ENCODE peak calls at places on chromosome 1, in four cellular contexts. D, T, R and Q are unnamed samples.
A peak's percentile ranks its signal among the peaks of the same experiment; 100 is the strongest.

GRCh38 chr1:16026723-16027484 is 5.1 kb downstream of the CLCNKA start:
- DNase-seq in D (no peak), T (no peak), R (peak; percentile 79), Q (peak; percentile 38)

GRCh38 chr1:87325982-87326738 is 2.5 kb upstream of the LMO4 start:
- DNase-seq in D (peak; percentile 22), T (peak; percentile 44), R (peak; percentile 64), Q (peak; percentile 64)

GRCh38 chr1:117244306-117244705 is 33.6 kb upstream of the VTCN1 start:
- DNase-seq in D (no peak), T (no peak), R (no peak), Q (no peak)

GRCh38 chr1:231385118-231385748 is 36.9 kb downstream of the EGLN1 start:
- DNase-seq in D (no peak), T (peak; percentile 43), R (no peak), Q (no peak)

GRCh38 chr1:6235302-6235680 is 473 bp downstream of the ICMT start:
- DNase-seq in D (no peak), T (no peak), R (peak; percentile 51), Q (no peak)

GRCh38 chr1:234132799-234133198 is 228.3 kb downstream of the SLC35F3 start:
- DNase-seq in D (no peak), T (no peak), R (no peak), Q (no peak)

GRCh38 chr1:53572061-53572801 is 113.0 kb downstream of the DMRTB1 start:
- DNase-seq in D (peak; percentile 30), T (no peak), R (no peak), Q (no peak)

GRCh38 chr1:151897861-151898468 is 11.3 kb downstream of the THEM4 start:
- DNase-seq in D (no peak), T (no peak), R (no peak), Q (no peak)

GRCh38 chr1:207017615-207018559 is 14.7 kb downstream of the C1orf116 start:
- DNase-seq in D (no peak), T (no peak), R (peak; percentile 89), Q (no peak)

GRCh38 chr1:227898502-227899140 is 49.1 kb downstream of the WNT9A start:
- DNase-seq in D (no peak), T (no peak), R (no peak), Q (no peak)

GRCh38 chr1:115768549-115768948 is at the start of gene CASQ2:
- DNase-seq in D (no peak), T (no peak), R (no peak), Q (no peak)

GRCh38 chr1:184906771-184907170 is 67.5 kb downstream of the NIBAN1 start:
- DNase-seq in D (no peak), T (no peak), R (no peak), Q (no peak)

GRCh38 chr1:246934777-246935176 is 3.0 kb upstream of the AHCTF1 start:
- DNase-seq in D (no peak), T (no peak), R (no peak), Q (no peak)

GRCh38 chr1:91121366-91121765 is 99.5 kb upstream of the ZNF644 start:
- DNase-seq in D (no peak), T (peak; percentile 43), R (no peak), Q (no peak)

GRCh38 chr1:50488876-50489275 is 65.6 kb upstream of the DMRTA2 start:
- DNase-seq in D (no peak), T (no peak), R (no peak), Q (no peak)

GRCh38 chr1:218299416-218299815 is 14.3 kb downstream of the RRP15 start:
- DNase-seq in D (peak; percentile 26), T (peak; percentile 12), R (peak; percentile 78), Q (peak; percentile 36)

GRCh38 chr1:228983231-228983660 is 248.0 kb downstream of the RHOU start:
- DNase-seq in D (no peak), T (no peak), R (no peak), Q (no peak)

GRCh38 chr1:21673277-21673780 is 4.2 kb upstream of the RAP1GAP start:
- DNase-seq in D (no peak), T (no peak), R (peak; percentile 73), Q (peak; percentile 54)
- H3K4me3 ChIP-seq in D (no peak overlapping the region), T (no peak overlapping the region), R (no peak overlapping the region), Q (no peak overlapping the region)

GRCh38 chr1:20250346-20250989 is 40.2 kb upstream of the VWA5B1 start:
- DNase-seq in D (peak; percentile 27), T (peak; percentile 68), R (no peak), Q (no peak)
- TF ChIP-seq MYC in D (no peak), T (no peak), R (no peak), Q (no peak)

DNA sequence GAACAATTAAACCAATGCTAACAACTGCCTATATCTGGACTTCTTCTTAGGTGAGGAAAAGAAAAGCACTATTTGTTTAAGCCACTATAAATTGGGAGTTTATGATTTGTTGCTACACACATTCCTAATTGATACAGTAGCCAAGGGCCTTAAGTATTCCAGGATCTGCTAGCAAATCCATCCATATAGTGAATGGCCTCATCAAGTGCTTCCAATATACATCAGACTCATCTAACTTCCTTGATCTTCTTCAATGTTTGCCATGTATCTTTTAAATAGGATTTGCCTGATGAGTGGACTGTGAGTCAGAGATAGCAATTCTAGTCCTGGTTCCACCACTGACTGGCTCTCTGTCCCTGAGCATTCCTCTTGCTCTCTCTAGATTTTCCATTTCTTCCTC is 430.2 kb downstream of the OMA1 start:
- DNase-seq in D (no peak), T (no peak), R (no peak), Q (no peak)
- TF ChIP-seq MAX in D (no peak), T (no peak), R (no peak), Q (no peak)

GRCh38 chr1:54798206-54798605 is 2.9 kb downstream of the TTC22 start:
- DNase-seq in D (no peak), T (no peak), R (no peak), Q (no peak)

GRCh38 chr1:54803761-54804470 is 2.8 kb upstream of the TTC22 start:
- DNase-seq in D (no peak), T (no peak), R (no peak), Q (no peak)

GRCh38 chr1:54800041-54800898 is 853 bp downstream of the TTC22 start:
- DNase-seq in D (no peak), T (no peak), R (no peak), Q (no peak)

GRCh38 chr1:54798769-54799641 is 2.1 kb downstream of the TTC22 start:
- DNase-seq in D (no peak), T (no peak), R (no peak), Q (peak; percentile 43)

DNA sequence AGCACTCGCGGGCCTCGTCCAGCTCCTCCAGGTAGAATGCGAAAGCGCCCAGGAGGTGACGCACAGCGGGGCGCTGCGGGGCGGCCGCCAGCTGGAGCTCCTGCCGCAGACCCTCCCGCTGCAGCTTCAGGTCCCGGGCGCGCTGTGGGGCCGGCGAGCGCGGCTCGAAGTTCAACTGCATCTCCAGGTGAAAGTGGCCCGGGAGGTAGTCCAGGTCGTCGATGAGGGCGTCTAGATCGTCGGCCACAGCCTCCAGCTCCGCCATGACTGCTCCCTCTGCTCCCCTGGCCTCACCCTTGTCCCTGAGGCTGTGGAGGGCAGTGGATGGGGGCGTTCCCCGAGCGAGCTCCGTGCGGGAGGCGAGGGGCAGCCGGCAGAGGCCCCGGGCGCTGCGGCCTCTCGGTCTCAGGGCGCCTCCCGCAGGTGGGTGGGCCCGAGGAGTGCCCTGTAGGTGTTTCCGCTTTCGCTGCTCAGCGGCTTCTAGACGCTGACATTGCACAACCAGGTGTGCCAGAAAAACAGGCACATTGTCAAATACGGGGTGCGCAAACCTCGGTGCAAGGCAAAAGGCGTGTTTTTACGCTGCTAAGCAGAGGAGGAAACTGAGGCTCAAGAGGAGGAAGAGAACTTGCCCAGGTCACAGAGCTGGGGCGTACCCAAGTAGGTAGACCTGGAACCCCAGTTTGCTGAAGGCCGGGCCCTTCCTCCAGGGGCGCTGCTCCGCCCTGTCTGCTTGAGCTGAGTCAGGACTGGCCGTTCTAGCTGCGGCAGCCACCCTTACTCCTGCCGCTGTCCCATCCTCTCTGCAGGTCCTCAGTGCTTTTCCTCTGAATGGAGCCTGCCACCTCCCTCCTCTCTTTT is at the start of gene TTC22:
- DNase-seq in D (no peak), T (no peak), R (peak; percentile 68), Q (peak; percentile 60)
- H3K4me3 ChIP-seq in D (no peak within 1 kb of the TSS), T (no peak within 1 kb of the TSS), R (peak within 1 kb of the TSS; percentile 25), Q (no peak within 1 kb of the TSS)

DNA sequence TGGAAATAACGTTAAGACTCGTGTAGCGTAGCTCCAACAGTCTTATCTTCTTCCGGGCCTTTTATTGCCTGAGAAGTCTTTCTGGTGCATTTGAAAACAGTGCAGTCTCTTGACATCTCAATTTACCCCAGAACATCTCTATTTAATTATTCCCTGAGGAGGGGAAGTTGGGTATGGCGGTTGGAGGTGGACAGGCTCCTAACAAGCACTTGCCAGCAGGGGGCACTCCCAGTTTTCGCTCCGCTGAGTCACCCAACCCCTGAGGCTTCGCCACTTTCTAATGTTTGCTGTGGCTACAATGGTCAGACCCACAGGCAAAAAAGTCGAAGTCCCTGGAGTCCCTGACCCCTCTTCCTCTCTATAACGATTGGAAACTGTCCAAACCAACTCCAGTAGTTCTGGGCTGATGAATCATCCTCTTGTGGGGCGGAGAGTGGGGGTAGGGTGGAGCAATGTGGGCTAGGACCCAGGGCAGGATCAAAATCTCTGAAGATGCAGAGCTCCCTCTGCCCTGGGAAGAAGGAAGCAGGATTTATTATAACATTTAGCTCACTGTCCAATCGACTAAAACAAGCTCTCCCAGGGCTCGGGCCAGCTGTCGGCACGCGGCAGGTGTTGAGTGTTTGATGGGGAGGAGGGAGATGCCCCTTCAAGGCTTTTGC is 85.5 kb downstream of the BRINP2 start:
- DNase-seq in D (peak; percentile 33), T (peak; percentile 44), R (peak; percentile 45), Q (peak; percentile 88)
- TF ChIP-seq MYC in D (no peak), T (no peak), R (no peak), Q (no peak)

GRCh38 chr1:22788298-22788697 is 77.7 kb downstream of the EPHB2 start:
- DNase-seq in D (no peak), T (no peak), R (no peak), Q (no peak)

GRCh38 chr1:22786101-22786500 is 75.5 kb downstream of the EPHB2 start:
- DNase-seq in D (no peak), T (no peak), R (no peak), Q (no peak)

GRCh38 chr1:22784737-22785136 is 74.1 kb downstream of the EPHB2 start:
- DNase-seq in D (no peak), T (no peak), R (no peak), Q (no peak)

GRCh38 chr1:22787636-22788035 is 77.0 kb downstream of the EPHB2 start:
- DNase-seq in D (no peak), T (no peak), R (no peak), Q (no peak)

GRCh38 chr1:22786719-22787489 is 76.3 kb downstream of the EPHB2 start:
- DNase-seq in D (no peak), T (no peak), R (no peak), Q (no peak)
- TF ChIP-seq MAX in D (no peak), T (no peak), R (no peak), Q (no peak)

DNA sequence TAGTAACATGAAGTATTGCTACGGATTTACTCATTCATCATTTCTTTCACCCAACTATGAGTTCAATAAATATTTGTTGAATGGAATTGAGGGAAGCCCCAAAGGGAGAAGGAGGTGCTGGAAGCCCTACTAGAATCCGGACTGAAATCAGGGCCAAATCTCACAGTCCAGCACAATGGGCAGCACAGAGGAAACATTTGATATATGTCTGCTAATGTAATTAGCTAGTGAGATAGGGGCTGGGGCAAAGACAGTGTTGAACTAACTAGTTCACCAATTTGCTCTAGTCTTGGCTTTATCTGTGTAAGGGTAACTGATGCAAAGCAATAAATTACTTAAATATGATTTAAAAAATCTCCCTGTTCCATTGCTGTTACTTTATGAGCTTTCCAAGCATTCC is 26.1 kb upstream of the SLC30A1 start:
- DNase-seq in D (no peak), T (no peak), R (no peak), Q (no peak)
- H3K4me3 ChIP-seq in D (no peak overlapping the region), T (peak overlapping the region; percentile 65), R (peak overlapping the region; percentile 49), Q (peak overlapping the region; percentile 90)